ENCODE peak calls at places on chromosomes 1 and 21, in six cellular contexts. F is T-helper 22 cell; T is RPMI7951; Q is ascending aorta; E is stimulated activated CD4-positive, alpha-beta T cell treated with anti-CD3 and anti-CD28 coated beads, Interleukin-1b, Interleukin-23, amount 100 ng/mL, for 24 hours; I is T-helper 2 cell. L is an unnamed sample.

GRCh38 chr1:159179906-159180305 is 8.5 kb downstream of the CADM3 start:
- DNase-seq in F (no peak), T (no peak), Q (no peak), E (no peak), I (no peak), L (no peak)

GRCh38 chr1:23745515-23745914 is 2.2 kb downstream of the ELOA start:
- DNase-seq in F (no peak), T (peak), Q (no peak), E (no peak), I (no peak), L (no peak)

GRCh38 chr1:95095833-95096217 is 21.3 kb upstream of the TLCD4 start:
- DNase-seq in F (no peak), T (no peak), Q (no peak), E (no peak), I (no peak), L (peak)

GRCh38 chr1:218394989-218395388 is 49.9 kb downstream of the TGFB2 start:
- DNase-seq in F (no peak), T (no peak), Q (no peak), E (no peak), I (no peak), L (no peak)

GRCh38 chr1:165697491-165697880 is 876 bp downstream of the ALDH9A1 start:
- DNase-seq in F (no peak), T (peak), Q (no peak), E (no peak), I (no peak), L (no peak)

GRCh38 chr21:25878334-25878733 is 143.6 kb downstream of the GABPA start:
- DNase-seq in F (no peak), T (peak), Q (no peak), E (no peak), I (no peak), L (no peak)

GRCh38 chr1:113508364-113509164 is 118.2 kb downstream of the MAGI3 start:
- DNase-seq in F (no peak), T (no peak), Q (no peak), E (no peak), I (no peak), L (no peak)

GRCh38 chr1:192005976-192006375 is 152.3 kb upstream of the RGS18 start:
- DNase-seq in F (no peak), T (no peak), Q (no peak), E (no peak), I (no peak), L (no peak)

GRCh38 chr1:241079018-241079417 is 278.0 kb downstream of the RGS7 start:
- DNase-seq in F (no peak), T (no peak), Q (no peak), E (no peak), I (no peak), L (no peak)

GRCh38 chr1:33641099-33641830 is 168.8 kb downstream of the ZSCAN20 start:
- DNase-seq in F (no peak), T (peak), Q (no peak), E (no peak), I (no peak), L (peak)

GRCh38 chr1:20322825-20323612 is 32.3 kb downstream of the VWA5B1 start:
- DNase-seq in F (no peak), T (peak), Q (no peak), E (no peak), I (peak), L (no peak)

GRCh38 chr21:28436286-28436932 is 556.3 kb downstream of the LTN1 start:
- DNase-seq in F (no peak), T (peak), Q (no peak), E (no peak), I (no peak), L (peak)